ENCODE peak calls at places on chromosomes 2 and 18, in four cellular contexts. One of them, this sample, is unnamed.

GRCh38 chr2:216880509-216881184 is 20.8 kb upstream of the TNP1 start:
- DNase-seq in GM12865: no peak
- DNase-seq in CD8-positive, alpha-beta T cell: no peak
- DNase-seq in epithelial cell of esophagus: no peak
- DNase-seq in this sample: no peak

GRCh38 chr2:165803123-165803760 is 9.2 kb upstream of the GALNT3 start:
- DNase-seq in CD8-positive, alpha-beta T cell: no peak
- DNase-seq in GM12865: no peak
- DNase-seq in epithelial cell of esophagus: no peak
- DNase-seq in this sample: no peak

GRCh38 chr2:96195410-96196071 is 13.1 kb downstream of the STARD7 start:
- DNase-seq in CD8-positive, alpha-beta T cell: no peak
- DNase-seq in epithelial cell of esophagus: no peak
- DNase-seq in GM12865: no peak
- DNase-seq in this sample: no peak

GRCh38 chr2:54624611-54625071 is 98.8 kb upstream of the EML6 start:
- DNase-seq in CD8-positive, alpha-beta T cell: no peak
- DNase-seq in GM12865: no peak
- DNase-seq in epithelial cell of esophagus: no peak
- DNase-seq in this sample: no peak

GRCh38 chr18:7017013-7017412 is 100.6 kb downstream of the LAMA1 start:
- DNase-seq in epithelial cell of esophagus: peak
- DNase-seq in GM12865: no peak
- DNase-seq in CD8-positive, alpha-beta T cell: no peak
- DNase-seq in this sample: no peak

GRCh38 chr2:149747456-149747855 is 159.9 kb upstream of the MMADHC start:
- DNase-seq in CD8-positive, alpha-beta T cell: no peak
- DNase-seq in epithelial cell of esophagus: peak
- DNase-seq in GM12865: no peak
- DNase-seq in this sample: no peak

GRCh38 chr18:29154758-29155725 is 978.1 kb upstream of the CDH2 start:
- DNase-seq in epithelial cell of esophagus: peak
- DNase-seq in GM12865: no peak
- DNase-seq in CD8-positive, alpha-beta T cell: no peak
- DNase-seq in this sample: no peak

GRCh38 chr2:237647176-237648015 is 20.0 kb downstream of the LRRFIP1 start:
- DNase-seq in epithelial cell of esophagus: no peak
- DNase-seq in CD8-positive, alpha-beta T cell: peak
- DNase-seq in GM12865: no peak
- DNase-seq in this sample: no peak

GRCh38 chr18:26386421-26386820 is 160.2 kb downstream of the TAF4B start:
- DNase-seq in GM12865: no peak
- DNase-seq in epithelial cell of esophagus: no peak
- DNase-seq in CD8-positive, alpha-beta T cell: no peak
- DNase-seq in this sample: no peak

GRCh38 chr2:54423213-54423612 is 32.9 kb upstream of the SPTBN1 start:
- DNase-seq in CD8-positive, alpha-beta T cell: no peak
- DNase-seq in epithelial cell of esophagus: no peak
- DNase-seq in GM12865: no peak
- DNase-seq in this sample: no peak

GRCh38 chr2:235956281-235956970 is 211.8 kb downstream of the GBX2 start:
- DNase-seq in GM12865: no peak
- DNase-seq in epithelial cell of esophagus: no peak
- DNase-seq in CD8-positive, alpha-beta T cell: no peak
- DNase-seq in this sample: no peak

GRCh38 chr2:231709636-231709980 is 1.3 kb downstream of the PTMA start:
- DNase-seq in epithelial cell of esophagus: peak
- DNase-seq in CD8-positive, alpha-beta T cell: peak
- DNase-seq in GM12865: peak
- DNase-seq in this sample: no peak

GRCh38 chr2:43133708-43134570 is 92.5 kb downstream of the ZFP36L2 start:
- DNase-seq in epithelial cell of esophagus: no peak
- DNase-seq in CD8-positive, alpha-beta T cell: peak
- DNase-seq in GM12865: peak
- DNase-seq in this sample: no peak

GRCh38 chr2:31973665-31974064 is 37.1 kb downstream of the MEMO1 start:
- DNase-seq in CD8-positive, alpha-beta T cell: no peak
- DNase-seq in epithelial cell of esophagus: no peak
- DNase-seq in GM12865: no peak
- DNase-seq in this sample: no peak

GRCh38 chr2:147171961-147172360 is 672.9 kb upstream of the ACVR2A start:
- DNase-seq in epithelial cell of esophagus: no peak
- DNase-seq in GM12865: no peak
- DNase-seq in CD8-positive, alpha-beta T cell: no peak
- DNase-seq in this sample: no peak

GRCh38 chr2:112182581-112183034 is 44.4 kb downstream of the FBLN7 start:
- DNase-seq in CD8-positive, alpha-beta T cell: no peak
- DNase-seq in epithelial cell of esophagus: no peak
- DNase-seq in GM12865: no peak
- DNase-seq in this sample: no peak

GRCh38 chr2:150872919-150873772 is 385.7 kb upstream of the RND3 start:
- DNase-seq in GM12865: no peak
- DNase-seq in epithelial cell of esophagus: no peak
- DNase-seq in CD8-positive, alpha-beta T cell: no peak
- DNase-seq in this sample: no peak

GRCh38 chr18:27746241-27746640 is 430.7 kb downstream of the CDH2 start:
- DNase-seq in GM12865: no peak
- DNase-seq in CD8-positive, alpha-beta T cell: no peak
- DNase-seq in epithelial cell of esophagus: no peak
- DNase-seq in this sample: no peak

GRCh38 chr2:204860249-204860648 is 315.0 kb downstream of the PARD3B start:
- DNase-seq in GM12865: no peak
- DNase-seq in epithelial cell of esophagus: no peak
- DNase-seq in CD8-positive, alpha-beta T cell: no peak
- DNase-seq in this sample: no peak

GRCh38 chr2:234690569-234691225 is 193.8 kb upstream of the ARL4C start:
- DNase-seq in epithelial cell of esophagus: peak
- DNase-seq in GM12865: no peak
- DNase-seq in CD8-positive, alpha-beta T cell: no peak
- DNase-seq in this sample: no peak

GRCh38 chr2:18626256-18626668 is 36.9 kb upstream of the NT5C1B start:
- DNase-seq in GM12865: no peak
- DNase-seq in epithelial cell of esophagus: peak
- DNase-seq in CD8-positive, alpha-beta T cell: no peak
- DNase-seq in this sample: no peak

GRCh38 chr18:53509886-53510285 is 714.6 kb downstream of the MBD2 start:
- DNase-seq in epithelial cell of esophagus: no peak
- DNase-seq in GM12865: no peak
- DNase-seq in CD8-positive, alpha-beta T cell: no peak
- DNase-seq in this sample: no peak

GRCh38 chr2:37829202-37829601 is 95.9 kb upstream of the RMDN2 start:
- DNase-seq in epithelial cell of esophagus: peak
- DNase-seq in GM12865: peak
- DNase-seq in CD8-positive, alpha-beta T cell: no peak
- DNase-seq in this sample: no peak

GRCh38 chr2:120741514-120742448 is 6.1 kb downstream of the GLI2 start:
- DNase-seq in CD8-positive, alpha-beta T cell: peak
- DNase-seq in epithelial cell of esophagus: no peak
- DNase-seq in GM12865: no peak
- DNase-seq in this sample: peak

GRCh38 chr2:215034154-215034553 is 104.3 kb downstream of the ABCA12 start:
- DNase-seq in epithelial cell of esophagus: no peak
- DNase-seq in GM12865: no peak
- DNase-seq in CD8-positive, alpha-beta T cell: no peak
- DNase-seq in this sample: no peak

GRCh38 chr2:101806123-101806522 is 108.6 kb downstream of the MAP4K4 start:
- DNase-seq in epithelial cell of esophagus: peak
- DNase-seq in GM12865: no peak
- DNase-seq in CD8-positive, alpha-beta T cell: no peak
- DNase-seq in this sample: peak

GRCh38 chr2:204470178-204470620 is 75.1 kb upstream of the PARD3B start:
- DNase-seq in epithelial cell of esophagus: no peak
- DNase-seq in CD8-positive, alpha-beta T cell: no peak
- DNase-seq in GM12865: no peak
- DNase-seq in this sample: peak

GRCh38 chr2:119158563-119159347 is at the start of gene C1QL2:
- DNase-seq in CD8-positive, alpha-beta T cell: no peak
- DNase-seq in epithelial cell of esophagus: no peak
- DNase-seq in GM12865: no peak
- DNase-seq in this sample: no peak

GRCh38 chr2:127537142-127537541 is 1.7 kb downstream of the MYO7B start:
- DNase-seq in GM12865: no peak
- DNase-seq in CD8-positive, alpha-beta T cell: no peak
- DNase-seq in epithelial cell of esophagus: peak
- DNase-seq in this sample: no peak

GRCh38 chr2:170162261-170162612 is 15.7 kb upstream of the MYO3B start:
- DNase-seq in CD8-positive, alpha-beta T cell: no peak
- DNase-seq in epithelial cell of esophagus: peak
- DNase-seq in GM12865: no peak
- DNase-seq in this sample: no peak

GRCh38 chr2:3277050-3277747 is 100.4 kb downstream of the EIPR1 start:
- DNase-seq in GM12865: no peak
- DNase-seq in CD8-positive, alpha-beta T cell: no peak
- DNase-seq in epithelial cell of esophagus: no peak
- DNase-seq in this sample: no peak

GRCh38 chr2:15893689-15894325 is 46.5 kb upstream of the MYCN start:
- DNase-seq in epithelial cell of esophagus: peak
- DNase-seq in CD8-positive, alpha-beta T cell: no peak
- DNase-seq in GM12865: no peak
- DNase-seq in this sample: no peak

DNA sequence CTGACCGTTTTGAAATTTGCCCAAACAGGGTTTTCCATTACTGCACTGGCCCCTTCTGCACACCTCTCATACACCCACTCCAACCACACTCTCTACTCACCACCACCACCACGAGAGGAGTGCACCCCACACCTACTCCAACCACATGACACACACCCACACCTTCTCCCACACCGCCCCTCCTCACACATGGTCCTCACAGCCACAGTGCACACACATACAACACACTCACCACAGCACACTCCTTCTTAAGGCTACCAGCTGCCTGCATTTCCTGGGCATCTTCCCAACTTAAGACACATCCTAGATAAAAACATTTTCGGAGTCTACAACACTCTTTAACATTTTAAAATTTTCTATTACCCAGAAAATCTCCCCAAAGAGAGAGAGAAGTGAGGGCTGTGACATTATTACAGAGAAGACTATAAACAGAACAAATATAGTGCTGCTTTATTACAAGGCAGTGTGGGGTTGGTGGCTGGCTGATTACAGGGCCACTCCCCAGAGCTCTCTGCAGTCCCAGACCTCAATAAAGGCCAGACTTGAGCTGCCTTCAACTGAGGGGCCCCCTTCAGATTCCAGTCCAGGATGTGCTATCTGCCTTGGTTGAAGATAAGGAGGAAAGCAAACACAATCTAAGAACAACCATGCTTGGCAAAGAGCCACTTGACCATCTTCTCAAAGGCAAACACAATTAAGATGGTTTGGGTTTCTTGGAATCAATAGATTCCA is 36.1 kb downstream of the NHEJ1 start:
- DNase-seq in GM12865: no peak
- DNase-seq in epithelial cell of esophagus: no peak
- DNase-seq in CD8-positive, alpha-beta T cell: no peak
- DNase-seq in this sample: peak
- TF ChIP-seq CTCF in GM12865: no peak
- TF ChIP-seq CTCF in epithelial cell of esophagus: no peak
- TF ChIP-seq CTCF in CD8-positive, alpha-beta T cell: no peak
- TF ChIP-seq CTCF in this sample: no peak

GRCh38 chr2:153214349-153214748 is 264.2 kb downstream of the RPRM start:
- DNase-seq in CD8-positive, alpha-beta T cell: no peak
- DNase-seq in epithelial cell of esophagus: no peak
- DNase-seq in GM12865: no peak
- DNase-seq in this sample: no peak
- TF ChIP-seq CTCF in CD8-positive, alpha-beta T cell: no peak
- TF ChIP-seq CTCF in epithelial cell of esophagus: no peak
- TF ChIP-seq CTCF in GM12865: no peak
- TF ChIP-seq CTCF in this sample: no peak

GRCh38 chr2:188395903-188396699 is 104.4 kb downstream of the GULP1 start:
- DNase-seq in epithelial cell of esophagus: no peak
- DNase-seq in CD8-positive, alpha-beta T cell: no peak
- DNase-seq in GM12865: peak
- DNase-seq in this sample: no peak
- TF ChIP-seq CTCF in epithelial cell of esophagus: no peak
- TF ChIP-seq CTCF in CD8-positive, alpha-beta T cell: no peak
- TF ChIP-seq CTCF in GM12865: no peak
- TF ChIP-seq CTCF in this sample: peak

GRCh38 chr2:58851598-58851997 is 610.5 kb upstream of the FANCL start:
- DNase-seq in epithelial cell of esophagus: no peak
- DNase-seq in GM12865: no peak
- DNase-seq in CD8-positive, alpha-beta T cell: no peak
- DNase-seq in this sample: no peak
- TF ChIP-seq CTCF in epithelial cell of esophagus: no peak
- TF ChIP-seq CTCF in GM12865: no peak
- TF ChIP-seq CTCF in CD8-positive, alpha-beta T cell: no peak
- TF ChIP-seq CTCF in this sample: no peak

GRCh38 chr2:4715065-4715464 is 977.1 kb upstream of the SOX11 start:
- DNase-seq in CD8-positive, alpha-beta T cell: no peak
- DNase-seq in GM12865: no peak
- DNase-seq in epithelial cell of esophagus: no peak
- DNase-seq in this sample: peak
- TF ChIP-seq CTCF in CD8-positive, alpha-beta T cell: no peak
- TF ChIP-seq CTCF in GM12865: no peak
- TF ChIP-seq CTCF in epithelial cell of esophagus: no peak
- TF ChIP-seq CTCF in this sample: no peak

GRCh38 chr2:239829326-239829725 is 195.8 kb downstream of the NDUFA10 start:
- DNase-seq in GM12865: no peak
- DNase-seq in epithelial cell of esophagus: no peak
- DNase-seq in CD8-positive, alpha-beta T cell: no peak
- DNase-seq in this sample: no peak
- TF ChIP-seq CTCF in GM12865: no peak
- TF ChIP-seq CTCF in epithelial cell of esophagus: no peak
- TF ChIP-seq CTCF in CD8-positive, alpha-beta T cell: no peak
- TF ChIP-seq CTCF in this sample: no peak

GRCh38 chr2:122368576-122369243 is 613.3 kb downstream of the TSN start:
- DNase-seq in GM12865: peak
- DNase-seq in epithelial cell of esophagus: no peak
- DNase-seq in CD8-positive, alpha-beta T cell: no peak
- DNase-seq in this sample: no peak
- TF ChIP-seq CTCF in GM12865: no peak
- TF ChIP-seq CTCF in epithelial cell of esophagus: no peak
- TF ChIP-seq CTCF in CD8-positive, alpha-beta T cell: no peak
- TF ChIP-seq CTCF in this sample: no peak

GRCh38 chr18:37962316-37962966 is 396.8 kb upstream of the CELF4 start:
- DNase-seq in CD8-positive, alpha-beta T cell: no peak
- DNase-seq in GM12865: no peak
- DNase-seq in epithelial cell of esophagus: no peak
- DNase-seq in this sample: no peak
- TF ChIP-seq CTCF in CD8-positive, alpha-beta T cell: no peak
- TF ChIP-seq CTCF in GM12865: no peak
- TF ChIP-seq CTCF in epithelial cell of esophagus: no peak
- TF ChIP-seq CTCF in this sample: no peak

DNA sequence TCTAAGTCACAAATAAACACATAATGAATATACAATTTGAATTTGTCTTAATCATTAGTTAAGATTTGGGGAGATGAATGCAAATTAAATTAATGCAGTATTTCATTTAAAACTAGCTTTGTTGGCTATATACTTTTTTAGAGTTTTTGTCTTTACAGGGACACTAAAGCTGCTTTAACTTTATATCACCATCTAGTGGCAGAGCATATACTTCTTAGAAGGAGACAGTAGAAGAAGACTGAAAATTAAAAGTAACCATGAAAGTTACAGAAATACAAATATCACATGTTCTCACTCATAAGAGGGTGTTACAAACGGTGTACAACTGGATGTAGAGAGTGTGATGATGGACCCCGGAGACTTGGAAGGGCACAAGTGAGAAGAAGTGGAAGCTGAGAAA is 268.3 kb upstream of the NETO1 start:
- DNase-seq in epithelial cell of esophagus: peak
- DNase-seq in CD8-positive, alpha-beta T cell: no peak
- DNase-seq in GM12865: no peak
- DNase-seq in this sample: no peak
- TF ChIP-seq CTCF in epithelial cell of esophagus: peak
- TF ChIP-seq CTCF in CD8-positive, alpha-beta T cell: no peak
- TF ChIP-seq CTCF in GM12865: no peak
- TF ChIP-seq CTCF in this sample: no peak

GRCh38 chr2:142037744-142038143 is 93.1 kb downstream of the LRP1B start:
- DNase-seq in CD8-positive, alpha-beta T cell: no peak
- DNase-seq in epithelial cell of esophagus: peak
- DNase-seq in GM12865: no peak
- DNase-seq in this sample: no peak
- TF ChIP-seq CTCF in CD8-positive, alpha-beta T cell: no peak
- TF ChIP-seq CTCF in epithelial cell of esophagus: peak
- TF ChIP-seq CTCF in GM12865: no peak
- TF ChIP-seq CTCF in this sample: no peak